ENCODE peak calls at places on chromosomes 7 and 10, in nine cellular contexts. O is PC-3; A is lung microvascular endothelial cell; S is activated CD4-positive, alpha-beta T cell treated with anti-CD3 and anti-CD28 coated beads, Interleukin-2, amount 50 U/mL, for 48 hours; R is GM12865; J is naive thymus-derived CD8-positive, alpha-beta T cell; N is GDM1; P is hepatocyte; U is progenitor cell of endocrine pancreas. W is an unnamed sample.
A peak's percentile ranks its signal among the peaks of the same experiment; 100 is the strongest.

GRCh38 chr7:131521651-131522163 is 34.7 kb downstream of the PODXL start:
- DNase-seq in O (peak; percentile 73), A (peak; percentile 46), S (no peak), R (no peak), J (no peak), N (no peak), P (no peak), U (no peak), W (peak; percentile 33)

GRCh38 chr10:7491949-7492659 is 81.3 kb upstream of the SFMBT2 start:
- DNase-seq in O (no peak), A (no peak), S (no peak), R (peak; percentile 83), J (no peak), N (no peak), P (no peak), U (no peak), W (no peak)

GRCh38 chr10:71269301-71270288 is 49.5 kb upstream of the SLC29A3 start:
- DNase-seq in O (no peak), A (no peak), S (no peak), R (no peak), J (no peak), N (no peak), P (no peak), U (no peak), W (no peak)

GRCh38 chr10:73886085-73886529 is 11.8 kb upstream of the CAMK2G start:
- DNase-seq in O (peak; percentile 100), A (peak; percentile 75), S (peak; percentile 72), R (peak; percentile 78), J (peak; percentile 59), N (peak; percentile 23), P (peak; percentile 88), U (peak; percentile 52), W (no peak)

GRCh38 chr10:132464256-132465192 is 67.5 kb downstream of the PWWP2B start:
- DNase-seq in O (no peak), A (no peak), S (no peak), R (no peak), J (no peak), N (no peak), P (peak; percentile 59), U (no peak), W (peak; percentile 37)

GRCh38 chr7:134632937-134633540 is 13.6 kb upstream of the BPGM start:
- DNase-seq in O (peak; percentile 64), A (peak; percentile 78), S (no peak), R (peak; percentile 69), J (peak; percentile 44), N (peak; percentile 3), P (peak; percentile 45), U (no peak), W (no peak)

GRCh38 chr7:16431646-16432424 is 10.5 kb upstream of the CRPPA start:
- DNase-seq in O (peak; percentile 64), A (peak; percentile 13), S (no peak), R (peak; percentile 24), J (no peak), N (no peak), P (peak; percentile 46), U (no peak), W (no peak)

GRCh38 chr7:120014920-120015465 is 258.0 kb upstream of the KCND2 start:
- DNase-seq in O (no peak), A (no peak), S (no peak), R (no peak), J (no peak), N (no peak), P (no peak), U (no peak), W (no peak)

GRCh38 chr7:76997381-76998262 is 34.5 kb downstream of the SPDYE17 start:
- DNase-seq in O (no peak), A (no peak), S (no peak), R (no peak), J (no peak), N (no peak), P (peak; percentile 11), U (no peak), W (no peak)

GRCh38 chr7:45698527-45699309 is 124.5 kb downstream of the ADCY1 start:
- DNase-seq in O (no peak), A (no peak), S (no peak), R (no peak), J (no peak), N (no peak), P (no peak), U (no peak), W (no peak)

GRCh38 chr10:18144928-18145327 is 4.7 kb downstream of the CACNB2 start:
- DNase-seq in O (no peak), A (no peak), S (no peak), R (peak; percentile 1), J (no peak), N (no peak), P (no peak), U (no peak), W (no peak)

GRCh38 chr7:26151953-26152781 is at the start of gene NFE2L3:
- DNase-seq in O (peak; percentile 87), A (peak; percentile 79), S (peak; percentile 87), R (peak; percentile 93), J (peak; percentile 71), N (peak; percentile 78), P (peak; percentile 89), U (peak; percentile 63), W (no peak)

W was measured in retinal pigment epithelial cell.